ENCODE peak calls at places on chromosomes 2 and 18, in four cellular contexts. One of them, this sample, is unnamed.

GRCh38 chr18:13455960-13456471 is 237.5 kb downstream of the LDLRAD4 start:
- DNase-seq in K562: no peak
- DNase-seq in HepG2: no peak
- DNase-seq in A549: no peak
- DNase-seq in this sample: no peak

GRCh38 chr2:96537734-96538486 is 1.4 kb downstream of the ARID5A start:
- DNase-seq in K562: no peak
- DNase-seq in HepG2: no peak
- DNase-seq in A549: no peak
- DNase-seq in this sample: no peak

GRCh38 chr2:75489682-75490180 is 71.0 kb downstream of the EVA1A start:
- DNase-seq in A549: no peak
- DNase-seq in K562: no peak
- DNase-seq in HepG2: no peak
- DNase-seq in this sample: no peak

GRCh38 chr18:3411854-3412268 is 38.1 kb upstream of the TGIF1 start:
- DNase-seq in K562: no peak
- DNase-seq in A549: peak
- DNase-seq in HepG2: no peak
- DNase-seq in this sample: peak

GRCh38 chr2:188142088-188142487 is 149.6 kb upstream of the GULP1 start:
- DNase-seq in HepG2: no peak
- DNase-seq in K562: no peak
- DNase-seq in A549: no peak
- DNase-seq in this sample: no peak

GRCh38 chr2:126886201-126886905 is 12.3 kb upstream of the TEX51 start:
- DNase-seq in K562: peak
- DNase-seq in A549: peak
- DNase-seq in HepG2: peak
- DNase-seq in this sample: peak

GRCh38 chr2:17733650-17734049 is 20.0 kb downstream of the SMC6 start:
- DNase-seq in HepG2: no peak
- DNase-seq in A549: no peak
- DNase-seq in K562: no peak
- DNase-seq in this sample: no peak

GRCh38 chr2:214130115-214130514 is 280.7 kb upstream of the VWC2L start:
- DNase-seq in HepG2: no peak
- DNase-seq in K562: no peak
- DNase-seq in A549: no peak
- DNase-seq in this sample: no peak

GRCh38 chr2:37764108-37764507 is 92.7 kb upstream of the CDC42EP3 start:
- DNase-seq in A549: no peak
- DNase-seq in K562: no peak
- DNase-seq in HepG2: no peak
- DNase-seq in this sample: no peak

GRCh38 chr2:98472132-98472650 is 27.5 kb downstream of the INPP4A start:
- DNase-seq in HepG2: no peak
- DNase-seq in K562: no peak
- DNase-seq in A549: no peak
- DNase-seq in this sample: no peak

GRCh38 chr2:133747965-133748700 is 179.9 kb upstream of the NCKAP5 start:
- DNase-seq in HepG2: no peak
- DNase-seq in K562: no peak
- DNase-seq in A549: no peak
- DNase-seq in this sample: no peak

GRCh38 chr2:20516646-20517341 is 69.9 kb downstream of the RHOB start:
- DNase-seq in HepG2: peak
- DNase-seq in A549: no peak
- DNase-seq in K562: no peak
- DNase-seq in this sample: no peak

GRCh38 chr2:188024811-188025210 is 266.9 kb upstream of the GULP1 start:
- DNase-seq in K562: no peak
- DNase-seq in HepG2: no peak
- DNase-seq in A549: no peak
- DNase-seq in this sample: no peak

GRCh38 chr2:108968619-108969018 is 20.4 kb downstream of the EDAR start:
- DNase-seq in HepG2: no peak
- DNase-seq in A549: no peak
- DNase-seq in K562: no peak
- DNase-seq in this sample: no peak

GRCh38 chr18:26208901-26209445 is 17.3 kb upstream of the TAF4B start:
- DNase-seq in HepG2: no peak
- DNase-seq in A549: no peak
- DNase-seq in K562: no peak
- DNase-seq in this sample: no peak

GRCh38 chr2:239756392-239757153 is 268.6 kb downstream of the NDUFA10 start:
- DNase-seq in K562: no peak
- DNase-seq in HepG2: no peak
- DNase-seq in A549: no peak
- DNase-seq in this sample: no peak

GRCh38 chr2:121699421-121700328 is 37.0 kb downstream of the NIFK start:
- DNase-seq in HepG2: peak
- DNase-seq in A549: peak
- DNase-seq in K562: peak
- DNase-seq in this sample: no peak

GRCh38 chr2:106197878-106198277 is 3.8 kb upstream of the UXS1 start:
- DNase-seq in K562: no peak
- DNase-seq in A549: no peak
- DNase-seq in HepG2: peak
- DNase-seq in this sample: no peak

GRCh38 chr2:134135793-134136192 is 118.1 kb upstream of the MGAT5 start:
- DNase-seq in HepG2: no peak
- DNase-seq in A549: no peak
- DNase-seq in K562: no peak
- DNase-seq in this sample: no peak

GRCh38 chr2:230765611-230766300 is 53.1 kb downstream of the CAB39 start:
- DNase-seq in A549: no peak
- DNase-seq in K562: no peak
- DNase-seq in HepG2: no peak
- DNase-seq in this sample: no peak

GRCh38 chr2:16666453-16666801 is 793 bp upstream of the CYRIA start:
- DNase-seq in K562: no peak
- DNase-seq in A549: no peak
- DNase-seq in HepG2: no peak
- DNase-seq in this sample: peak

GRCh38 chr2:219071189-219071816 is 10.6 kb upstream of the IHH start:
- DNase-seq in HepG2: peak
- DNase-seq in K562: no peak
- DNase-seq in A549: no peak
- DNase-seq in this sample: no peak

GRCh38 chr2:168396131-168396530 is 59.9 kb upstream of the CERS6 start:
- DNase-seq in A549: no peak
- DNase-seq in K562: no peak
- DNase-seq in HepG2: no peak
- DNase-seq in this sample: no peak

GRCh38 chr18:47418746-47419145 is 167.3 kb upstream of the SKOR2 start:
- DNase-seq in A549: no peak
- DNase-seq in K562: no peak
- DNase-seq in HepG2: no peak
- DNase-seq in this sample: no peak

GRCh38 chr18:48139427-48140347 is 209.2 kb upstream of the SMAD2 start:
- DNase-seq in HepG2: no peak
- DNase-seq in A549: no peak
- DNase-seq in K562: no peak
- DNase-seq in this sample: no peak

GRCh38 chr2:176138526-176139169 is 9.1 kb downstream of the HOXD8 start:
- DNase-seq in HepG2: no peak
- DNase-seq in K562: no peak
- DNase-seq in A549: no peak
- DNase-seq in this sample: no peak

GRCh38 chr18:8006979-8007378 is 439.9 kb downstream of the PTPRM start:
- DNase-seq in K562: no peak
- DNase-seq in A549: no peak
- DNase-seq in HepG2: no peak
- DNase-seq in this sample: no peak

GRCh38 chr2:172516299-172516698 is 39.6 kb upstream of the PDK1 start:
- DNase-seq in A549: no peak
- DNase-seq in K562: no peak
- DNase-seq in HepG2: no peak
- DNase-seq in this sample: no peak

GRCh38 chr2:234412726-234413125 is 84.2 kb downstream of the ARL4C start:
- DNase-seq in A549: no peak
- DNase-seq in K562: no peak
- DNase-seq in HepG2: no peak
- DNase-seq in this sample: no peak

GRCh38 chr2:227707390-227707789 is 10.4 kb downstream of the SLC19A3 start:
- DNase-seq in HepG2: no peak
- DNase-seq in K562: no peak
- DNase-seq in A549: no peak
- DNase-seq in this sample: no peak

GRCh38 chr2:64626963-64627760 is 26.6 kb downstream of the SERTAD2 start:
- DNase-seq in K562: no peak
- DNase-seq in HepG2: no peak
- DNase-seq in A549: no peak
- DNase-seq in this sample: no peak

GRCh38 chr2:168600970-168601369 is 144.9 kb downstream of the CERS6 start:
- DNase-seq in HepG2: no peak
- DNase-seq in K562: no peak
- DNase-seq in A549: no peak
- DNase-seq in this sample: no peak

GRCh38 chr2:187228986-187229385 is 219.1 kb downstream of the CALCRL start:
- DNase-seq in K562: no peak
- DNase-seq in A549: no peak
- DNase-seq in HepG2: no peak
- DNase-seq in this sample: no peak

DNA sequence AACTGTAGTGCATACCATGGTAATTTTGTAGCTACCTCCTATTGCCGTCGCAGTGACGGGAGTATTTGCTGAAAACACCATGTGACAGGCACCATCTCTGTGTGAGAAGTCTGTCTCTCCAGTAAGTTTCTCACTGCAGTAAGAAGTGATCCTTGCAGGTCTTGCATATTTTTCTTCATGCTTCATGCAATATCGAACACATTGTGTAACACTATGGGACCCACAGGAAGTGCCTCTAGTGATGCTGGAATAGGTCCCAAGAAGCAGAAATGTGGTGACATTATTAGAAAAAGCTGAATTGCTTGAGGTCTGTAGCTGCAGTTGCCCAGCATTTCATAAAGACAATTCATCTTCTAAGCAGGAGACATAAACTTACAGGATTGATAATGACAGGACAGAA is 167.6 kb downstream of the DCDC2C start:
- DNase-seq in HepG2: no peak
- DNase-seq in K562: no peak
- DNase-seq in A549: no peak
- DNase-seq in this sample: no peak
- TF ChIP-seq NR3C1 in HepG2: no peak
- TF ChIP-seq NR3C1 in K562: no peak
- TF ChIP-seq NR3C1 in A549: no peak
- TF ChIP-seq NR3C1 in this sample: no peak

GRCh38 chr2:51579412-51579811 is 547.5 kb upstream of the NRXN1 start:
- DNase-seq in K562: no peak
- DNase-seq in A549: no peak
- DNase-seq in HepG2: no peak
- DNase-seq in this sample: no peak

GRCh38 chr2:51581636-51582267 is 549.8 kb upstream of the NRXN1 start:
- DNase-seq in HepG2: no peak
- DNase-seq in A549: no peak
- DNase-seq in K562: no peak
- DNase-seq in this sample: no peak
- TF ChIP-seq NR3C1 in HepG2: no peak
- TF ChIP-seq NR3C1 in A549: no peak
- TF ChIP-seq NR3C1 in K562: no peak
- TF ChIP-seq NR3C1 in this sample: no peak

DNA sequence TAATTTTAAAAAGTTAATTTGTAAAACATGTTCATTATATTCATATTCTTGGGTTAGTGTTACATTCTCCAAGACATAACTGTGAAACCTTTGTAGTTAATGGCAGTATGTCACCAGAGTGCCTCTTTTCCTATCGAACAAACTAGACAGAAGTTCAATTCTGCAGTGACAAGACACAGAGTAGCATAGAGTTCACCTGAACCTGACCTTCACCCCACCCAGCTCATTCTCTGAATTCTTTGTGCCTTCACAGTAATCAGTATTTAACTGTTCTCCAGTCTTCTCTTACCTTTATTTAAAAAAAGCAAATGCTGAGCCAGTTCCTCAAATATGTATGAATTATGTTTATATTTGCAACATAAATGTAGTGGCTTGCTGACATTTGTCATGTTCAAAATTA is 52.9 kb upstream of the CHMP1B start:
- DNase-seq in A549: no peak
- DNase-seq in K562: no peak
- DNase-seq in HepG2: peak
- DNase-seq in this sample: no peak
- TF ChIP-seq NR3C1 in A549: no peak
- TF ChIP-seq NR3C1 in K562: no peak
- TF ChIP-seq NR3C1 in HepG2: no peak
- TF ChIP-seq NR3C1 in this sample: no peak

DNA sequence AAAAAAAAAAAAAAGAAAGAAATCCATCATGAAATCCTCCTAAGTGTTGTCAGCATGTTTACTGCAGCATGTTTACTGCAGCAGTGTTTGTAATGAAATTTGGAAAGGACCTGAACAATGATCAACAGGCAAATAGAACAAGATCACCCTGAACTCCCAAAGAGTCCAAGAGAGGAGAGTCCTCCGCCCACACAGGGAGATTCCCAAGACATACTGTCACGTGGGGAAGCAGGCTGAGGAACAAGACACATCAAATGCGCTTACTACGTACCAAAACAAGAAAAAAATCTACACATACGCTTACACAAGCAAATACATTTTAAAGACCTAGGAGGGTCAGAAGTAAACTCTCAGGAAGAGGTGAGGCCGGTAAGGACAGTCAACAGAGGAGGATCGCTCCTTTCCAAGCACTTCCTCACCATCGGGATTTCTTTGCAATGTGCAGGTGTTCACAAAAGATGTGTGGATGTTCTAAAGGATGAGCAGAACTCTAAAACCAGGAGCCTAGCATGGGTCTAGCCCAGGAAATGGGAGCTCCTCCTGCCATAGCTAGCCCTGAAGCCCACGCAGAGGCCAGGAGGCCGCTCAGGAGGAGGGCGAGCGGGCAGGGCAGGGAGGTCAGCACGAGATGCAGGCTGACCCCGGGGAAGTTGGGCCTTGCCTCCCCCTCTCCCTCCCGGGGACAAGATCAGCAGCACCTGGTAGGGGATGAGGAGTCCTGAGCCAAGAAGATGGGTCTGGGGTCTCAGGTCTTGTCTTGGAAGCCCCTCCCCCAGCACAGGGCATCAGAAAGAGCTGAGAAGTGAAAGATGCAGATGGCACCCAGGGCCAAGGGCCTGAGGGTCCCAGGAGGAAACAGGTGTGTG is 66.4 kb downstream of the ZNF516 start:
- DNase-seq in K562: no peak
- DNase-seq in A549: no peak
- DNase-seq in HepG2: no peak
- DNase-seq in this sample: no peak
- TF ChIP-seq NR3C1 in K562: no peak
- TF ChIP-seq NR3C1 in A549: no peak
- TF ChIP-seq NR3C1 in HepG2: no peak
- TF ChIP-seq NR3C1 in this sample: no peak